ENCODE peak calls at places on chromosomes 4 and X, in eight cellular contexts. P, X, B, L, U, N, D and V are unnamed samples.

GRCh38 chrX:91081873-91082272 is 352.8 kb upstream of the PABPC5 start:
- DNase-seq in U (no peak), P (no peak), X (no peak), D (no peak), L (no peak), B (no peak), N (no peak), V (no peak)

GRCh38 chrX:9503261-9503660 is 38.4 kb downstream of the TBL1X start:
- DNase-seq in B (no peak), U (no peak), N (peak), X (no peak), L (no peak), D (no peak), P (no peak), V (no peak)

GRCh38 chr4:111602848-111603247 is 542.4 kb upstream of the FAM241A start:
- DNase-seq in L (no peak), D (no peak), B (peak), N (peak), U (peak), P (no peak), X (no peak), V (no peak)

GRCh38 chr4:17939061-17939460 is 82.5 kb downstream of the LCORL start:
- DNase-seq in N (no peak), L (no peak), B (no peak), X (no peak), D (no peak), U (no peak), P (no peak), V (no peak)

GRCh38 chr4:93867416-93868001 is 39.0 kb downstream of the ATOH1 start:
- DNase-seq in N (no peak), L (no peak), B (no peak), U (no peak), X (no peak), D (no peak), P (no peak), V (no peak)

GRCh38 chr4:27662426-27662825 is 801.8 kb downstream of the STIM2 start:
- DNase-seq in P (no peak), L (no peak), D (no peak), X (no peak), N (no peak), B (no peak), U (no peak), V (no peak)

GRCh38 chr4:88138561-88138960 is 19.9 kb downstream of the ABCG2 start:
- DNase-seq in U (peak), B (peak), N (no peak), L (no peak), D (no peak), X (no peak), P (peak), V (peak)

GRCh38 chr4:60019180-60019579 is 1180.9 kb upstream of the ADGRL3 start:
- DNase-seq in U (no peak), X (no peak), N (no peak), L (no peak), P (no peak), B (no peak), D (no peak), V (no peak)

GRCh38 chr4:141636077-141636770 is at the start of gene IL15:
- DNase-seq in D (peak), X (peak), L (peak), P (peak), N (peak), B (peak), U (peak), V (no peak)

GRCh38 chr4:39660045-39660444 is 21.4 kb upstream of the SMIM14 start:
- DNase-seq in X (no peak), D (no peak), N (no peak), U (no peak), P (no peak), L (no peak), B (no peak), V (no peak)

GRCh38 chr4:83582289-83582756 is 46.4 kb downstream of the GPAT3 start:
- DNase-seq in U (peak), X (no peak), D (no peak), N (no peak), P (peak), B (no peak), L (no peak), V (peak)

GRCh38 chr4:105058177-105058812 is 88.4 kb upstream of the TET2 start:
- DNase-seq in U (peak), P (peak), B (peak), L (no peak), D (no peak), X (no peak), N (no peak), V (peak)

GRCh38 chr4:73653695-73654106 is 33.5 kb upstream of the RASSF6 start:
- DNase-seq in D (no peak), B (peak), X (peak), U (peak), N (peak), L (no peak), P (peak), V (peak)

GRCh38 chrX:2351321-2351720 is 149.5 kb downstream of the DHRSX start:
- DNase-seq in N (no peak), B (peak), X (no peak), U (peak), L (no peak), P (peak), D (no peak), V (peak)

GRCh38 chrX:1481636-1482529 is 29.2 kb upstream of the ASMTL start:
- DNase-seq in U (peak), B (peak), D (peak), X (peak), P (peak), L (peak), N (no peak), V (peak)

GRCh38 chr4:175330652-175331051 is 412.5 kb downstream of the ADAM29 start:
- DNase-seq in L (no peak), X (no peak), D (no peak), U (peak), B (peak), P (no peak), N (no peak), V (no peak)

GRCh38 chr4:75745721-75746199 is 21.4 kb downstream of the USO1 start:
- DNase-seq in X (no peak), U (no peak), L (no peak), D (no peak), P (no peak), B (no peak), N (no peak), V (no peak)

GRCh38 chr4:111854494-111855087 is 290.7 kb upstream of the FAM241A start:
- DNase-seq in X (no peak), N (peak), L (no peak), B (peak), U (peak), P (peak), D (no peak), V (peak)

GRCh38 chr4:113955948-113956347 is 23.5 kb downstream of the ARSJ start:
- DNase-seq in L (no peak), X (no peak), B (no peak), P (no peak), D (no peak), N (no peak), U (no peak), V (no peak)

GRCh38 chrX:15475021-15475420 is 18.1 kb downstream of the PIR start:
- DNase-seq in N (no peak), B (no peak), D (no peak), U (no peak), P (peak), X (no peak), L (no peak), V (no peak)

GRCh38 chrX:2385224-2385623 is 115.6 kb downstream of the DHRSX start:
- DNase-seq in N (no peak), X (no peak), U (peak), B (peak), L (no peak), D (no peak), P (peak), V (peak)

GRCh38 chr4:7297881-7298280 is 105.5 kb downstream of the SORCS2 start:
- DNase-seq in N (no peak), U (no peak), P (no peak), B (no peak), L (no peak), D (no peak), X (no peak), V (no peak)

GRCh38 chr4:139265654-139266053 is 14.4 kb downstream of the MGARP start:
- DNase-seq in L (no peak), X (no peak), P (no peak), D (no peak), N (no peak), U (no peak), B (no peak), V (no peak)

GRCh38 chr4:105509291-105509690 is 35.4 kb upstream of the PPA2 start:
- DNase-seq in P (no peak), X (no peak), L (no peak), U (no peak), D (no peak), B (no peak), N (no peak), V (no peak)

GRCh38 chrX:40780123-40780522 is 44.8 kb upstream of the MED14 start:
- DNase-seq in N (no peak), D (no peak), U (no peak), P (no peak), L (no peak), B (no peak), X (no peak), V (no peak)

GRCh38 chrX:134780908-134781307 is 122.6 kb upstream of the PLAC1 start:
- DNase-seq in N (no peak), D (no peak), P (no peak), U (no peak), B (no peak), L (no peak), X (no peak), V (no peak)

GRCh38 chr4:55851885-55852284 is 1.6 kb upstream of the EXOC1 start:
- DNase-seq in U (no peak), X (peak), B (no peak), L (peak), N (no peak), P (peak), D (peak), V (peak)

GRCh38 chrX:57135287-57135686 is 1.9 kb downstream of the SPIN2A start:
- DNase-seq in P (no peak), X (no peak), N (no peak), D (no peak), U (no peak), L (no peak), B (no peak), V (no peak)

GRCh38 chr4:147311956-147312355 is 168.9 kb upstream of the EDNRA start:
- DNase-seq in N (no peak), U (no peak), B (no peak), D (no peak), L (no peak), X (no peak), P (no peak), V (no peak)

GRCh38 chrX:135200297-135200696 is 29.1 kb upstream of the CT55 start:
- DNase-seq in D (no peak), U (no peak), P (no peak), L (no peak), X (no peak), B (no peak), N (no peak), V (no peak)

GRCh38 chr4:107666134-107666533 is 53.9 kb downstream of the PAPSS1 start:
- DNase-seq in D (no peak), U (no peak), L (no peak), B (peak), P (peak), N (no peak), X (no peak), V (no peak)

GRCh38 chrX:45323387-45323786 is 122.7 kb upstream of the DIPK2B start:
- DNase-seq in U (no peak), D (no peak), N (no peak), P (no peak), B (no peak), L (no peak), X (no peak), V (no peak)